ENCODE peak calls at places on chromosomes 13 and 19, in eight cellular contexts. F is A549, O is mucosa of descending colon, I is fibroblast of lung, L is heart right ventricle, U is SJSA1, D is thoracic aorta, Q is tibial nerve. Z is an unnamed sample.

GRCh38 chr13:79395881-79396280 is 10.2 kb downstream of the RBM26 start:
- DNase-seq in I (no peak), F (no peak), Q (no peak), O (no peak), D (no peak), L (no peak), U (no peak), Z (no peak)

GRCh38 chr19:41999071-41999877 is 5.2 kb upstream of the ATP1A3 start:
- DNase-seq in I (no peak), D (no peak), Q (no peak), L (no peak), O (peak; percentile 15), F (peak; percentile 54), U (no peak), Z (no peak)

GRCh38 chr19:3045885-3046603 is 16.3 kb downstream of the TLE5 start:
- DNase-seq in D (no peak), I (no peak), Q (no peak), L (no peak), U (no peak), O (no peak), F (no peak), Z (no peak)

GRCh38 chr19:57099199-57099661 is 20.6 kb upstream of the USP29 start:
- DNase-seq in I (peak; percentile 38), O (no peak), U (no peak), L (peak; percentile 75), Q (no peak), D (no peak), F (peak; percentile 42), Z (peak; percentile 57)

GRCh38 chr13:20181180-20181579 is 11.6 kb downstream of the GJB2 start:
- DNase-seq in L (no peak), D (no peak), F (no peak), O (no peak), I (no peak), U (no peak), Q (no peak), Z (no peak)

GRCh38 chr13:111390522-111391270 is 70.3 kb downstream of the TEX29 start:
- DNase-seq in Q (no peak), L (no peak), U (peak; percentile 54), O (no peak), F (no peak), D (no peak), I (no peak), Z (no peak)

GRCh38 chr13:25874907-25875306 is 176.9 kb downstream of the SHISA2 start:
- DNase-seq in O (no peak), D (no peak), I (no peak), Q (no peak), L (no peak), U (no peak), F (no peak), Z (no peak)

GRCh38 chr13:80706164-80706471 is 365.2 kb upstream of the SPRY2 start:
- DNase-seq in U (no peak), D (no peak), I (no peak), Q (no peak), F (no peak), O (no peak), L (no peak), Z (peak; percentile 44)

GRCh38 chr13:48303331-48304131 is at the start of gene RB1:
- DNase-seq in O (peak; percentile 95), F (peak; percentile 88), Q (peak; percentile 82), I (peak; percentile 91), U (peak; percentile 92), L (peak; percentile 94), D (peak; percentile 85), Z (peak; percentile 98)

GRCh38 chr13:25037057-25037813 is 58.7 kb upstream of the PABPC3 start:
- DNase-seq in O (no peak), U (peak; percentile 48), F (peak; percentile 67), D (no peak), Q (no peak), L (no peak), I (peak; percentile 73), Z (no peak)

GRCh38 chr19:47018923-47019322 is 714 bp upstream of the NPAS1 start:
- DNase-seq in L (no peak), U (no peak), I (no peak), O (no peak), Q (no peak), D (no peak), F (no peak), Z (no peak)

GRCh38 chr19:13574933-13575332 is 68.7 kb upstream of the CACNA1A start:
- DNase-seq in D (no peak), O (no peak), U (no peak), Q (no peak), F (peak; percentile 28), L (no peak), I (no peak), Z (no peak)

GRCh38 chr19:12721656-12722565 is 1.8 kb downstream of the TNPO2 start:
- DNase-seq in I (peak; percentile 80), D (no peak), U (peak; percentile 87), O (peak; percentile 84), Q (no peak), F (peak; percentile 24), L (peak; percentile 68), Z (peak; percentile 65)

GRCh38 chr13:25116044-25116443 is 20.1 kb downstream of the PABPC3 start:
- DNase-seq in I (no peak), L (no peak), U (no peak), Q (no peak), O (no peak), F (no peak), D (no peak), Z (no peak)

GRCh38 chr13:40993987-40994386 is 25.1 kb downstream of the ELF1 start:
- DNase-seq in O (no peak), D (no peak), Q (no peak), U (no peak), F (no peak), I (no peak), L (no peak), Z (peak; percentile 43)

GRCh38 chr13:40995997-40996396 is 23.1 kb downstream of the ELF1 start:
- DNase-seq in Q (no peak), D (no peak), I (no peak), L (no peak), O (no peak), U (no peak), F (no peak), Z (no peak)

GRCh38 chr13:40993119-40993518 is 26.0 kb downstream of the ELF1 start:
- DNase-seq in F (no peak), I (no peak), D (no peak), Q (no peak), L (no peak), U (no peak), O (no peak), Z (no peak)

GRCh38 chr13:40994581-40995230 is 24.4 kb downstream of the ELF1 start:
- DNase-seq in U (no peak), F (no peak), D (no peak), L (no peak), I (no peak), O (no peak), Q (no peak), Z (no peak)

GRCh38 chr13:40992678-40993077 is 26.4 kb downstream of the ELF1 start:
- DNase-seq in U (no peak), I (no peak), F (no peak), L (no peak), O (no peak), D (no peak), Q (no peak), Z (no peak)
- H3K4me1 ChIP-seq in U (peaks cover 4% of the 10 kb centered on the region), I (no peaks in the 10 kb centered on the region), F (no peaks in the 10 kb centered on the region), L (peaks cover 16% of the 10 kb centered on the region), O (peaks cover 57% of the 10 kb centered on the region), D (peaks cover 32% of the 10 kb centered on the region), Q (peaks cover 61% of the 10 kb centered on the region), Z (peaks cover 61% of the 10 kb centered on the region)

GRCh38 chr19:1857648-1858326 is 5.6 kb downstream of the KLF16 start:
- DNase-seq in O (peak; percentile 92), L (no peak), D (no peak), I (no peak), F (no peak), U (no peak), Q (no peak), Z (no peak)
- H3K4me1 ChIP-seq in O (peaks cover 82% of the 10 kb centered on the region), L (peaks cover 73% of the 10 kb centered on the region), D (peaks cover 73% of the 10 kb centered on the region), I (peaks cover 48% of the 10 kb centered on the region), F (peaks cover 82% of the 10 kb centered on the region), U (peaks cover 35% of the 10 kb centered on the region), Q (peaks cover 98% of the 10 kb centered on the region), Z (peaks cover 93% of the 10 kb centered on the region)

DNA sequence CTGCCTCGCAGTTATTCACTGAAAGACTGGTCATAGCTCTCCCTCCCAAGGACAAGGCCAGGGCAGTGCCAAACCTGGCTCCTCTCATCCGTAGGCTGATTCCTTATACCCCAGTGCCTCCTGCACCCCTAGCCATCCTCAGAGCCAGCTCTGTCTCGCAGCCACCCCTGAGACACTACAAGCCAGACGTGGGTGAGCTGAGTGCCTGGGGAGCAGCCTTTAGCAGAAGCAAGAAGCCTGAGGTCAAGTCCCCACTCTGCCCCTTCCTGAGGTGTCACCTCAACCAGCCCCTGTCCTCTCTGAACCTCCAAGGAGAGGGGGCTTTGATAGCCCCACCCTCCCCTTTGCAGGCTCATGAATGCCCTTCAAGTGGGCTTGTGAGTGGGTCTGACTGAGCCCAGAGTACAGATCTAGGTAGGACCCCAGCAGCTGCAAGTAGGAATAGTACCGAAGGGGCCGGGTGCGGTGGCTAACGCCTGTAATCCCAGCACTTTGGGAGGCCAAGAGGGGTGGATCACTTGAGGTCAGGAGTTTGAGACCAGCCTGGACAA is 14.8 kb upstream of the AKAP8L start:
- DNase-seq in D (no peak), F (no peak), O (no peak), I (no peak), Q (no peak), U (no peak), L (no peak), Z (no peak)
- H3K4me1 ChIP-seq in D (peaks cover 57% of the 10 kb centered on the region), F (peaks cover 14% of the 10 kb centered on the region), O (peaks cover 25% of the 10 kb centered on the region), I (peaks cover 9% of the 10 kb centered on the region), Q (peaks cover 43% of the 10 kb centered on the region), U (peaks cover 19% of the 10 kb centered on the region), L (peaks cover 35% of the 10 kb centered on the region), Z (peaks cover 42% of the 10 kb centered on the region)

GRCh38 chr13:98478134-98479129 is 98.5 kb downstream of the STK24 start:
- DNase-seq in L (no peak), F (no peak), U (no peak), O (no peak), I (peak; percentile 26), D (no peak), Q (no peak), Z (no peak)
- H3K4me1 ChIP-seq in L (peaks cover 45% of the 10 kb centered on the region), F (peaks cover 35% of the 10 kb centered on the region), U (peaks cover 45% of the 10 kb centered on the region), O (peaks cover 36% of the 10 kb centered on the region), I (peaks cover 24% of the 10 kb centered on the region), D (peaks cover 13% of the 10 kb centered on the region), Q (peaks cover 66% of the 10 kb centered on the region), Z (peaks cover 37% of the 10 kb centered on the region)

DNA sequence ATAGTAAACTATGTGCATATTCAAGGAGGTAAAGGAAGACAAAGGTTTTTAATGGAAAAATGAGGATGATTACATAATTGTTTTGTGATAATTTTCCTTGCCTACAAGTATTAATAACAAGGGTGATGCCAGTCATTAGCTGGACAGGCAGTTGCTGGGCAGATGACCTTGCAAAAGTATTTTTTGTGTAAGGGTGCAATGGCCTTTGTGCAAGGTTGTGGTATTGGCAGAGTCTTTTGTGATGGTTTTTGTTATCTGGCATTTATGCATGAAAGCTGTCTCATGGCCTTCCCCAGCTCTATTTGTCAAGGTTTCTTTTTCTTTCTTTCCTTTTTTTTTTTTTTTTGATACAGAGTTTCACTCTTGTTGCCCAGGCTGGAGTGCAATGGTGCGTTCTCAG is 4.3 kb upstream of the COMMD6 start:
- DNase-seq in U (no peak), F (no peak), O (no peak), Q (no peak), I (no peak), L (no peak), D (no peak), Z (no peak)
- H3K4me1 ChIP-seq in U (peaks cover under 1% of the 10 kb centered on the region), F (peaks cover 5% of the 10 kb centered on the region), O (peaks cover under 1% of the 10 kb centered on the region), Q (peaks cover 6% of the 10 kb centered on the region), I (peaks cover 3% of the 10 kb centered on the region), L (peaks cover 2% of the 10 kb centered on the region), D (peaks cover 8% of the 10 kb centered on the region), Z (peaks cover 7% of the 10 kb centered on the region)